ENCODE peak calls at places on chromosomes 3 and 15, in five cellular contexts. M is NB4, U is lower leg skin, X is Peyer's patch, D is stomach. K is an unnamed sample.

GRCh38 chr3:136960838-136961836 is 3.4 kb downstream of the IL20RB start:
- DNase-seq in M (peak), U (no peak), X (no peak), D (no peak), K (no peak)

GRCh38 chr3:126267169-126267975 is 87.0 kb upstream of the ALDH1L1 start:
- DNase-seq in M (peak), U (peak), X (no peak), D (peak), K (peak)

GRCh38 chr3:74633021-74633420 is 18.6 kb upstream of the CNTN3 start:
- DNase-seq in M (no peak), U (no peak), X (no peak), D (no peak), K (no peak)

GRCh38 chr3:155102329-155102728 is 22.2 kb downstream of the MME start:
- DNase-seq in M (no peak), U (no peak), X (no peak), D (no peak), K (no peak)

GRCh38 chr3:196518999-196519737 is 4.0 kb upstream of the SMCO1 start:
- DNase-seq in M (peak), U (peak), X (no peak), D (peak), K (peak)

GRCh38 chr15:62415498-62415897 is 250.4 kb upstream of the C2CD4B start:
- DNase-seq in M (no peak), U (no peak), X (no peak), D (no peak), K (no peak)

GRCh38 chr3:123602325-123602724 is 17.5 kb upstream of the HACD2 start:
- DNase-seq in M (no peak), U (no peak), X (no peak), D (no peak), K (peak)

GRCh38 chr3:58388550-58389061 is 45.0 kb downstream of the PDHB start:
- DNase-seq in M (no peak), U (no peak), X (no peak), D (no peak), K (no peak)

GRCh38 chr15:55282284-55282833 is 7.3 kb downstream of the RAB27A start:
- DNase-seq in M (peak), U (no peak), X (no peak), D (no peak), K (peak)

GRCh38 chr3:182370949-182371348 is 422.4 kb upstream of the ATP11B start:
- DNase-seq in M (no peak), U (no peak), X (no peak), D (no peak), K (no peak)

GRCh38 chr3:174769171-174769570 is 90.0 kb upstream of the NAALADL2 start:
- DNase-seq in M (no peak), U (no peak), X (no peak), D (no peak), K (no peak)

GRCh38 chr15:59866642-59867041 is 137.5 kb upstream of the FOXB1 start:
- DNase-seq in M (no peak), U (no peak), X (no peak), D (no peak), K (no peak)

GRCh38 chr15:74784426-74784825 is 2.5 kb downstream of the CSK start:
- DNase-seq in M (no peak), U (no peak), X (no peak), D (no peak), K (no peak)

GRCh38 chr3:39166932-39167532 is 13.6 kb upstream of the CSRNP1 start:
- DNase-seq in M (peak), U (peak), X (no peak), D (peak), K (no peak)

GRCh38 chr3:191100516-191100915 is 98.5 kb upstream of the OSTN start:
- DNase-seq in M (no peak), U (no peak), X (no peak), D (no peak), K (no peak)

GRCh38 chr3:70737656-70738309 is 425.3 kb upstream of the MDFIC2 start:
- DNase-seq in M (no peak), U (no peak), X (no peak), D (no peak), K (no peak)

GRCh38 chr15:31226011-31226410 is 100.6 kb upstream of the KLF13 start:
- DNase-seq in M (no peak), U (no peak), X (no peak), D (no peak), K (peak)

GRCh38 chr3:52490938-52491526 is 4.1 kb upstream of the STAB1 start:
- DNase-seq in M (peak), U (no peak), X (no peak), D (no peak), K (no peak)

GRCh38 chr15:67880651-67881182 is 40.9 kb upstream of the RNU6-1 start:
- DNase-seq in M (peak), U (peak), X (no peak), D (peak), K (no peak)

GRCh38 chr15:37246856-37247255 is 146.5 kb upstream of the MEIS2 start:
- DNase-seq in M (no peak), U (no peak), X (no peak), D (no peak), K (no peak)

GRCh38 chr15:52783929-52784798 is 6.0 kb downstream of the ONECUT1 start:
- DNase-seq in M (no peak), U (peak), X (peak), D (no peak), K (peak)

GRCh38 chr3:124992041-124992440 is 57.5 kb upstream of the MUC13 start:
- DNase-seq in M (no peak), U (no peak), X (peak), D (no peak), K (no peak)

GRCh38 chr3:87052499-87053260 is 61.7 kb upstream of the VGLL3 start:
- DNase-seq in M (no peak), U (no peak), X (no peak), D (no peak), K (no peak)

GRCh38 chr3:168024537-168024941 is 71.2 kb downstream of the GOLIM4 start:
- DNase-seq in M (peak), U (no peak), X (no peak), D (no peak), K (no peak)

GRCh38 chr3:194276768-194277546 is 74.2 kb downstream of the CPN2 start:
- DNase-seq in M (no peak), U (peak), X (no peak), D (no peak), K (no peak)

GRCh38 chr3:133955892-133956291 is 60.2 kb upstream of the RAB6B start:
- DNase-seq in M (no peak), U (no peak), X (no peak), D (no peak), K (no peak)

GRCh38 chr15:75215107-75216004 is 13.7 kb downstream of the C15orf39 start:
- DNase-seq in M (peak), U (no peak), X (no peak), D (no peak), K (no peak)

GRCh38 chr3:158407844-158408517 is 163.0 kb upstream of the MLF1 start:
- DNase-seq in M (no peak), U (no peak), X (no peak), D (no peak), K (no peak)

DNA sequence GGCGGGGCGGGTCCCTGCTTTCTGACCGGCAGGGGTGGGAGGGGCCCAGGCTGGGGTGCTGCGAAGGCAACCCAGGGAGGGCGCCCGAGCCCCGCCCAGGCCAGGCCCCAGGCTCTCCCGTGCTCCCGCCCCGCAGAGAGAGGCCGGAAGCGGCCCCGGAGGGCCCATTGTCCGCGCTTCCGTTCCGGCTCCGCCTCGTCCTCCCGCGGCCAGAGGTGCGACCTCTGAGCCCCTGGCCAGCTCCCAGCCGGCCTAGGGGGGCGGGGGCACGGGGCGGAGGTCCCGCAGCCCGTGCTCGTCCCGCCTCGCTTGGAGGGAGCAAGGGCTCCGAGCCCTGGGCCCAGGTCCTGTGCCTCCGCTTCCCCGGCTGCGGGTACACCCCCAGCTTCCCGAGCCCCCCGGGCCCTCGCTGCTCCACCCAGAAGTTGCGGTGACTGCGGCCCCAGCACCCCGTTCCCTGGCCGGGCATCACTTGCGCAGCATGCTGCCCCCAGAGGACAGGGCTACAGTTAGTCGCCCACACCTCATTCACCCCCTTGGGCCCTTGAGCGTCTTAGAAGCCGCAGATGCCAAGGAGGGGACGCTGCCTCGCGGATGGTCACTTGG is 20.4 kb upstream of the PLXND1 start:
- DNase-seq in M (peak), U (peak), X (peak), D (peak), K (peak)
- TF ChIP-seq POLR2A in M (peak), U (no peak), X (peak), D (peak), K (peak)

DNA sequence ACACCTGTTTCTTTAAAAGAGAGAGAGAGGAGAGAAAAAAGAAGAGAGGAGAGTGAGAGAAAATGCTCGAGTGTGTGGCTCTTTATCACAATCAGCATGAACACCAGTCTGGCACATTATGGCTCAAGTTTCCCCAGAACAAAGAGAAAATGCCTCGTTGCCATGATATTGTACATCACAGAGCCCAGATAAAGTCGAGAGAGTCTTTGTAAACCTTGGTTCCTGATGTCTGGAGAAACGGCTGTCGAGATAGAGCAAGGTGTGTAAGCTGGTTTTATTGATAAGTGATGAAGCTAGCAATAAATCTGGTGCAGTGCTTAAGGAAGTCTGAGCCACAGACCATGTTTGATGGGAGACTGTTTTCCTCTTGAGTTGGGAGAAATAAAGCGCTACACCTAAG is 81.0 kb upstream of the DPH6 start:
- DNase-seq in M (no peak), U (no peak), X (no peak), D (no peak), K (peak)
- TF ChIP-seq POLR2A in M (no peak), U (no peak), X (no peak), D (no peak), K (no peak)

GRCh38 chr3:37862712-37863551 is 1.3 kb downstream of the CTDSPL start:
- DNase-seq in M (peak), U (peak), X (no peak), D (no peak), K (peak)
- TF ChIP-seq POLR2A in M (no peak), U (no peak), X (no peak), D (no peak), K (no peak)

GRCh38 chr3:9396632-9397330 is 634 bp upstream of the SETD5 start:
- DNase-seq in M (peak), U (peak), X (peak), D (peak), K (peak)
- TF ChIP-seq POLR2A in M (no peak), U (no peak), X (no peak), D (no peak), K (peak)

GRCh38 chr15:40807028-40807887 is at the start of the genes DNAJC17 and ZFYVE19:
- DNase-seq in M (peak), U (peak), X (peak), D (peak), K (peak)
- TF ChIP-seq POLR2A in M (peak), U (no peak), X (peak), D (no peak), K (peak)

DNA sequence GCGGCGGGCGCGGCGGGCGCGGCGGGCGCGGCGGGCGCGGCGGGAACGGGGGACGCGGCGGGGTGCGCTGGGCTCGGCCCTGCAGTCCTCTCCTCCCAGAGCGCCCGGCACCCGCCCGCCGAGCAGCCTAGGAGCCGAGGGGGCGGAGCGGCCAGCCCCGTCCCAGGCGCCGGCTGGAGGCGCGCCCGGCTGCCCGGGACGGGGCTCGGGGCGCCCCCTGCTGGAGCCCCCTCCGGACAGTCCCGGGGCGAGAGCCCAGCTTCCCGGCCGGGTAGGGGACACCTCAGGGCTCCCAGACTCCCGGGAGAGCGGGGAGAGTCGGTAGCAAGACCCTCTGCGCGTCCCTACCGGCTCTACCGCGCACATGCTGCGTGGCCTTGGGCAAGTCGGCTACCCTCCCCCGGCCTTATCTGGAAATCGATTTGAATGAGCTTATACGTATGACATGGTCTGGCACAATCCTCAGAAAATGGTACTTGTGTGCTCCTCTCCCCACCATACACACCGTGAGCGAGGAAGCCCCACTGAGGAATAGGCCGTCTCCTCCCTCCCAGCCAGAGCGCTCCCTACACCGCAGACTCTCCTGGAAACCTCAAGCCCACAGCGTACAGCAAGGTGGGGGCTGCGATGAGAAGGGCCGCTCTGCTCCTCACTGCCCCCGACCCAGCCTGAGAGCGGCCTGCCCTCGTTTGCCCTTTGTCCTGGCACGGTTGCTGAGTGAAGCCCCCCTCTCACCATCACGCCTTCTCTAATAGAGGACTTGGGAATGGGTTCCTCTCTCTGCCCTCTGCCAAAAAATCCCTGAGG is at the start of gene DAPK2:
- DNase-seq in M (peak), U (peak), X (peak), D (peak), K (peak)
- TF ChIP-seq POLR2A in M (no peak), U (no peak), X (no peak), D (no peak), K (no peak)

DNA sequence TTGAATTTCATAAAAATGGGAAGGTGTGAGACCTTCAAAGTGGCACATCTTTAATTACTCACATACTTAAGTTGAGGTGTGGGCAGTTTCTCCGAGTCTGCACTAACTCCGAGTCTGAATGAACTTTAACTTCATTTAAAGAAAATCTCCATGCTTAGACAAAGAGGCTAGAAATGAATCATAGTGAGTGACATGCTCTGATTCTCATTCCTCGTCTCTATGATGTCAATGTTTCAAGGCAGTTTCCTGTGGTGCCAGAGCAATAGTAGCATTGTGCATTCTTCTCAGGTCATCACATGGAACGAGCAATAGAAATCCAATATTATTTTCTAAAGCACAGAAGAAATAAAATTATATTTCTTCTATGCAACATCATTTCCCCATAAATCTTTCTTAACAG is 224.8 kb downstream of the KCNMB2 start:
- DNase-seq in M (no peak), U (no peak), X (no peak), D (no peak), K (no peak)
- TF ChIP-seq POLR2A in M (no peak), U (no peak), X (no peak), D (no peak), K (no peak)

DNA sequence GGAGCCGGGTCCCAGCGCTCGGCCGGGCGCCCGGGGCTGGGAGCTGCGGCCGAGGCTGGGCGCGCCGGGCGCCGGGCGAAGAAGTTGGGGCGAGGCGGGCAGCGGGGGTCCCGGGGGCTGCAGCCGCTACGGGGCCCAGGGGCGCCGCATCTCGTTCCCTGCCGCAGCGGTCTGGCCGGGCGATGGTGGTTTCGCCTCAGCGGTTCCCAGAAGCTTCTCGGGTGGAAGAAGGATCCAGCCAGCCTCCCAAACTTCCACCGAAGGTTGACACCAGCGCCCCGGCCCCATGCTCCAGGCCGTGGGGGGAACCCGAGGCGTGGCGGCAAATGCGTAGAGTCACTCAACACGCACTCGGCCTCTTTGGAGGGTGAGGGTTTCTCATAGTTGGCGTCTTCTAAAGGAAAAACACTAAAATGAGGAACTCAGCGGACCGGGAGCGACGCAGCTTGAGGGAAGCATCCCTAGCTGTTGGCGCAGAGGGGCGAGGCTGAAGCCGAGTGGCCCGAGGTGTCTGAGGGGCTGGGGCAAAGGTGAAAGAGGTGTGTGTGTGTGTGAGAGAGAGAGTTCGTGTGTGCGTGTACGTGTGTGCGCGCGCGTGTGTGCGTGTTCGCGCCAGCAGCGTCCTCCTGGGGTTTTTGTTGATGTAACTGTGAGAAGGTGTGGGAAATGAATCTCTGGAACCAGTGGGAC is 943 bp downstream of the BOC start:
- DNase-seq in M (peak), U (peak), X (no peak), D (no peak), K (no peak)
- TF ChIP-seq POLR2A in M (no peak), U (no peak), X (no peak), D (no peak), K (no peak)

DNA sequence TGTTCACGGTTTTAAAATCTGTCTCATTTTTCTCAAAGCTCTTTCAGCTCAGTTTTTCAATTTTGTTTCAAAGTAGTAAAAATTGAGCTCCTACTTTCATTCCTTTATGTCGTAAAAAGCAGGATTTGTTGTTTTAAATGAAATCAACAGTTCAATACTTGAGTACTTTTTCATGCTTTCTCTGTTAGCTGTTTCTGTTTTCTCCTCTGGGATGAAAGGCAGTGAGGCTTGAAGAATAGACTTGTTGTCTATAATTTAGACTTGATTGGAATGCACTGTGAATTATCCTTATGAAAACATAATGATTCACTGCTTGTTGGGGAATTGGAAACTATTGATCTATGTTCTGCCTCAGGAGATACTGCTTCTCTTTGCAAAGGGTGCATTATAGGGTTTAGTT is 23.2 kb upstream of the RAB11A start:
- DNase-seq in M (no peak), U (no peak), X (no peak), D (no peak), K (no peak)
- TF ChIP-seq POLR2A in M (no peak), U (no peak), X (no peak), D (no peak), K (no peak)

K was measured in erythroblast.